ENCODE peak calls at places on chromosomes 7 and 10, in five cellular contexts. H is A549, V is glutamatergic neuron, F is H9, I is fibroblast of mammary gland. X is an unnamed sample.

GRCh38 chr7:76358053-76358477 is 726 bp downstream of the YWHAG start:
- DNase-seq in H (no peak), V (no peak), F (no peak), I (no peak), X (no peak)

GRCh38 chr10:93595378-93596288 is 5.4 kb downstream of the RBP4 start:
- DNase-seq in H (no peak), V (no peak), F (no peak), I (no peak), X (no peak)

GRCh38 chr10:683448-684071 is 5.9 kb downstream of the DIP2C start:
- DNase-seq in H (peak), V (no peak), F (no peak), I (peak), X (no peak)

GRCh38 chr7:137820677-137821420 is 25.9 kb downstream of the DGKI start:
- DNase-seq in H (no peak), V (peak), F (peak), I (peak), X (peak)

GRCh38 chr10:46544989-46545791 is 11.3 kb downstream of the GPRIN2 start:
- DNase-seq in H (peak), V (no peak), F (peak), I (no peak), X (peak)

GRCh38 chr7:87739306-87739705 is 111.1 kb downstream of the RUNDC3B start:
- DNase-seq in H (no peak), V (no peak), F (no peak), I (no peak), X (no peak)

GRCh38 chr10:125029584-125030242 is 87.8 kb downstream of the ZRANB1 start:
- DNase-seq in H (no peak), V (no peak), F (no peak), I (no peak), X (no peak)

GRCh38 chr7:48806731-48807130 is 117.6 kb upstream of the CDC14C start:
- DNase-seq in H (no peak), V (no peak), F (no peak), I (no peak), X (no peak)

DNA sequence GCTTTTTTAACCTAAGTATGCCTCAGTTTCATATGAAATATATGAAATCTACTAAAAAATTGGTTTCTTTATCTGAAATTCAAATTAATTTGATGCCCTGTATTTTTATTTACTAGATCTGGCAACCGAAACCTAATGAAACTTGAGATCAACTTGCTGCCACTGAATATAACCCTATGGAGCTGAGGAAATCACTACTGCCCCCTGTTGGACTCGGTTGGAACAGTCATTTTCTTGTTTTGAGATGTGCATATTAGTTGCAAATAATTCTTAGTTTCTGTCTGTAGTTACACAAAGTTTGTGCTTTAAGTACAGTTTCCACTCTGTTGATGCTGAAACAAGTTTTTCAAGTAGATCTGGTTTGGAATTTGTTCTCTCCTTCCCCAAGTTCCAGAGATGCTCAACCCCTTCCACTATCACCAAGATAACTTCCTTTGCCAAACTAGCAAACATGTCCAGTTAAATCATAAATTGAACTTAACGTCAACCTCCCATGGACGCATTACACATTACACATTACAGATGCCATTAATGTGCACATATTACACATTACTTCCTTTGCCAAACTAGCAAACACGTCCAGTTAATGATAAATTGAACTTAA is 22.2 kb upstream of the EXOC4 start:
- DNase-seq in H (peak), V (peak), F (peak), I (peak), X (no peak)
- TF ChIP-seq CTCF in H (peak), V (peak), F (peak), I (peak), X (peak)

GRCh38 chr10:117449636-117450035 is 74.4 kb upstream of the PDZD8 start:
- DNase-seq in H (no peak), V (no peak), F (no peak), I (no peak), X (no peak)
- TF ChIP-seq CTCF in H (peak), V (no peak), F (peak), I (peak), X (no peak)

GRCh38 chr7:135664046-135664589 is 1.8 kb downstream of the STMP1 start:
- DNase-seq in H (no peak), V (no peak), F (no peak), I (peak), X (no peak)
- TF ChIP-seq CTCF in H (no peak), V (no peak), F (no peak), I (no peak), X (no peak)

GRCh38 chr7:40213291-40213690 is 78.5 kb downstream of the SUGCT start:
- DNase-seq in H (no peak), V (no peak), F (no peak), I (no peak), X (no peak)

GRCh38 chr7:40211291-40212003 is 76.6 kb downstream of the SUGCT start:
- DNase-seq in H (no peak), V (no peak), F (no peak), I (no peak), X (no peak)

GRCh38 chr7:40213856-40214255 is 79.1 kb downstream of the SUGCT start:
- DNase-seq in H (no peak), V (no peak), F (no peak), I (no peak), X (no peak)
- TF ChIP-seq CTCF in H (no peak), V (no peak), F (no peak), I (no peak), X (no peak)

DNA sequence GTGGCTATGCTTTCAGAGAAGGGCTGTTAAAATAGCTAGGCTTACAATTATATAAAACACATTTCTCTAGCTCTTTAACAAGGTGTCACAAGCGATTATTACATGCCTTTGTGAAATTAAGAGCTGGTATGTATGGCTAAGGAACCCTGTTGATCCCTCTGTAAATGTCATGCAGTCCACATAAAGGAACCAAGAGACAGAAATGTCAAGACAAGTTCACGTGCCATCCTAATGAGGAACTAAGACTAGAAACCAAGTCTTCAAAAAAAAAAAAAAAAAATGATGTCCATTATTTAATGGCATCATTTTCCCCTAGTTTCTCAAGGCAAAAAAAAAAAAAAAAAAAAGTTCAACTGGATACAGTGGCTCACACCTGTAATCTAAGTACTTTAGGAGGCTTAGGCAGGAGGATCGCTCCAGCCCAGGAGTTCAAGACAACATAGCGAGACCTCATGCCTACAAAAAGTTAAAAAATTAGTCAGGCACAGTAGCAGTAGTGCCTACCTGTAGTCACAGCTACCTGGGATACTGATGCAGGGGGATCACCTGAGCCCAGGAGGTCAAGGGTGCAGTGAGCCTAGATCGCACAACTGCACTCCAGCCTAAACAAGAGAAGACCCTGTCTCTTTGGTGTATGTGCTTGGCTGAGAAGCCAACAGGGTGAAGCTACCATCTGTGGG is 63.4 kb downstream of the SRPK2 start:
- DNase-seq in H (no peak), V (no peak), F (no peak), I (no peak), X (no peak)
- TF ChIP-seq CTCF in H (no peak), V (no peak), F (no peak), I (no peak), X (no peak)

DNA sequence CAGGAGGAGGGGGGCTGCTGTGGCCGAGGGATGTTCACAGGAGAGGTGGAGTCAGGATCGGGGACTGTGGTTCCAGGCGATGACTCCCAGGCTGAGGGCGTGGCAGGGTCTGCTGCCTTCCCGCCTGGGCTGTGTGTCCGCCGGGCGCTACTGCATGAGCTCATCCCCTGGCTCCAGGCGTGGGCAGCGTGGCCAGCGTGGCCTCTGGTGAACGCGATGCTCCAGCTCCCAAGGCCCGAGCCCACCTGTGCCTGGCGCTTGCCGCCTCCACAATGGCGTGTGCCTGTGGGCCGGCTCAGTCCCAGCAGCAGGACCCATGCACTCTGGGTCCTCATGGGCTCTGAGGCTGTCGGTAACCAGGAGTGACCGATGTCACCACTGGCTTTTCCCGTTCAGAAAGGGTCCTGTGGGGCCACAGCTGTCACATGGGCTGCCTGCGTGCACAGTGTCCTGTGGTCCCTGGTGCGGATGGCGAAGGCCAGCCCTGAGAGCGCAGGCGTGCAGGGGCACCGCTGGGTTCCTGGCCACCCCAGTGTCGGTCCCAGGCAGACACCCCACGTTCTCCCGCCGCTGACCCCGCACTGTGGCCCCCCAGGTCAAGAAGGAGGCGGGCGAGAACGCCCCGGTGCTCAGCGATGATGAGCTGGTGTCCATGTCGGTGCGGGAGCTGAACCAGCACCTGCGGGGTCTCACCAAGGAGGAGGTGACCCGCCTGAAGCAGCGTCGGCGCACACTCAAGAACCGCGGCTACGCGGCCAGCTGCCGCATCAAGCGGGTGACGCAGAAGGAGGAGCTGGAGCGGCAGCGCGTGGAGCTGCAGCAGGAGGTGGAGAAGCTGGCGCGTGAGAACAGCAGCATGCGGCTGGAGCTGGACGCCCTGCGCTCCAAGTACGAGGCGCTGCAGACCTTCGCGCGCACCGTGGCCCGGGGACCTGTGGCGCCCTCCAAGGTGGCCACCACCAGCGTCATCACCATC is 9.1 kb downstream of the MAFK start:
- DNase-seq in H (no peak), V (peak), F (peak), I (peak), X (no peak)
- TF ChIP-seq CTCF in H (no peak), V (no peak), F (no peak), I (no peak), X (no peak)

GRCh38 chr7:17651926-17652385 is 288.3 kb downstream of the SNX13 start:
- DNase-seq in H (no peak), V (no peak), F (no peak), I (peak), X (no peak)
- TF ChIP-seq CTCF in H (peak), V (no peak), F (no peak), I (peak), X (no peak)

GRCh38 chr10:132979491-132980425 is 37.4 kb upstream of the CFAP46 start:
- DNase-seq in H (no peak), V (peak), F (no peak), I (no peak), X (no peak)

GRCh38 chr10:132981746-132982145 is 39.4 kb upstream of the CFAP46 start:
- DNase-seq in H (no peak), V (no peak), F (no peak), I (no peak), X (no peak)

GRCh38 chr10:132981173-132981555 is 38.8 kb upstream of the CFAP46 start:
- DNase-seq in H (no peak), V (peak), F (no peak), I (no peak), X (no peak)

GRCh38 chr10:132982301-132982989 is 40.1 kb upstream of the CFAP46 start:
- DNase-seq in H (no peak), V (no peak), F (no peak), I (no peak), X (no peak)

DNA sequence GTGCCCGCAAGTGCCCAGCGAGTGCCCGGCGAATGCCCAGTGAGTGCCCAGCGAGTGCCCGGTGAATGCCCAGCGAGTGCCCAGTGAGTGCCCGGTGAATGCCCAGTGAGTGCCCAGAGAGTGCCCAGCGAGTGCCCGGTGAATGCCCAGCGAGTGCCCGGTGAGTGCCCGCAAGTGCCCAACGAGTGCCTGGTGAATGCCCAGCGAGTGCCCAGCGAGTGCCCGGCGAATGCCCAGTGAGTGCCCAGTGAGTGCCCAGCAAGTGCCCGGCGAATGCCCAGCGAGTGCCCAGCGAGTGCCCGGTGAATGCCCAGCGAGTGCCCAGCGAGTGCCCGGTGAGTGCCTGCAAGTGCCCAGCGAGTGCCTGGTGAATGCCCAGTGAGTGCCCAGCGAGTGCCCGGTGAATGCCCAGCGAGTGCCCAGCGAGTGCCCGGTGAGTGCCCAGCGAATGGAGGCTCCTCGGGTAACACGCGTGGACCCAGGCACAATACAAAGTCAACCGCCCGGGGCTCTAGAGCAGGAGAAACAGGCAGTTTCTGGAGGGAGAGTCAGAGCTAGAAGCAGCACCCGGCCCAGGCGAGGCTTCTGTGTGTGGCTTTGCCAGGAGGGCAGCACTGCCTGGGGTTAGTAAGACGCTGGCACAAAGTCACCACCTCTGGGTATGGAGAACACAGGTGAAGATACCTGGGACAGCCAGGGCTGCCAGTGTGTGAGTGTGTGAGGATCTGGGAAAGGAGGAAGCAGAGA is 38.2 kb upstream of the CFAP46 start:
- DNase-seq in H (no peak), V (peak), F (no peak), I (no peak), X (no peak)
- TF ChIP-seq CTCF in H (no peak), V (no peak), F (no peak), I (no peak), X (no peak)

DNA sequence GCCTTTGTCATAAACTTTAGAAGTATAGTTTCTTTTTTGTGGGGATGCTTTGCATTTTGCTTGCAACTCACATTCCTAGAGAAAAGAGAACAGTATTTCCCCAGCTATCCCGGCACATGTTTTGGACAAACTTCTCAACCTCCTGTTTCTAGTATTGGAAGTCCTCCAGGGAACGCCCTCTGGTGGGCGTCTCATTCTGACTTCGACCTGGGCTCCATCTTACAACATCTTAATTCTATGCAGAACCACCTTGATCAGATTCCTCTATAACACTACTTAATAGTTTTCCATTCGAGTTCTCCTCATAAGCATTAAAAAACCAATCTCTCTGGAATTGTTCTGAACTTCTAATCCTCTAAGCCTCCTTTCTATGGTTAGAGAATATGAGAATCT is 139.5 kb upstream of the FZD8 start:
- DNase-seq in H (no peak), V (no peak), F (peak), I (peak), X (no peak)
- TF ChIP-seq CTCF in H (no peak), V (no peak), F (peak), I (peak), X (no peak)

GRCh38 chr7:155280446-155281410 is 16.9 kb upstream of the INSIG1 start:
- DNase-seq in H (no peak), V (no peak), F (no peak), I (no peak), X (no peak)

GRCh38 chr7:155276800-155277375 is 20.8 kb upstream of the INSIG1 start:
- DNase-seq in H (no peak), V (no peak), F (no peak), I (no peak), X (no peak)

GRCh38 chr7:155277385-155277994 is 20.2 kb upstream of the INSIG1 start:
- DNase-seq in H (no peak), V (no peak), F (no peak), I (peak), X (no peak)

GRCh38 chr7:155279787-155280445 is 17.8 kb upstream of the INSIG1 start:
- DNase-seq in H (no peak), V (no peak), F (no peak), I (no peak), X (no peak)

DNA sequence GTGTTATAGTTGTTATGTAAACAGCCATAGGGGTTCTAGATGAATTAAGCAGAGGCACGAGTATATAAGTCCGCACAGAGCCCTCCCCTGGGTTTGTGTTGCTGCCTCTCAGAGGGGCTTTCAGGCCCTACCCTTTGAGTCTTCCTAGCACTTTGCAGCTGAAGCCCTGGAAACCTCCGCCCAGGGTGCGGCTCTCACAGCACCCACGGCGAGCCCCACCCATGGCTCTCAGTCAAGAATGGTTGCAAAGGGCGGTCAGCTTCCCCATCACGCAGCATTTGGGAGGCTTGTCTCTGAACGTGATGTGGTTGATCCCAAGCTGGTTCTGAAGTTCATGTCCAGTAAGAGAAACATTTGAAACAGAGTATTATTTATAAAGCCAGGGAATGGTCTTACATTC is 18.8 kb upstream of the INSIG1 start:
- DNase-seq in H (no peak), V (no peak), F (no peak), I (no peak), X (no peak)
- TF ChIP-seq CTCF in H (no peak), V (no peak), F (no peak), I (no peak), X (no peak)